ENCODE peak calls at places on chromosomes 11 and 22, in six cellular contexts. One of them, this sample, is unnamed.
A peak's percentile ranks its signal among the peaks of the same experiment; 100 is the strongest.

GRCh38 chr11:116101737-116102275 is 597.6 kb upstream of the CADM1 start:
- DNase-seq in WTC11: no peak
- DNase-seq in stimulated activated CD8-positive, alpha-beta memory T cell treated with anti-CD3 and anti-CD28 coated beads, Interleukin-7, amount 100 ng/mL, for 1 hour: no peak
- DNase-seq in T follicular helper cell: no peak
- DNase-seq in GM03348: no peak
- DNase-seq in CD8-positive, alpha-beta T cell: no peak
- DNase-seq in this sample: no peak

GRCh38 chr22:41092847-41093371 is 517 bp downstream of the EP300 start:
- DNase-seq in T follicular helper cell: no peak
- DNase-seq in GM03348: peak; percentile 33
- DNase-seq in WTC11: no peak
- DNase-seq in stimulated activated CD8-positive, alpha-beta memory T cell treated with anti-CD3 and anti-CD28 coated beads, Interleukin-7, amount 100 ng/mL, for 1 hour: no peak
- DNase-seq in CD8-positive, alpha-beta T cell: peak; percentile 5
- DNase-seq in this sample: no peak

GRCh38 chr22:36405671-36406070 is 17.9 kb upstream of the MYH9 start:
- DNase-seq in WTC11: no peak
- DNase-seq in GM03348: peak; percentile 51
- DNase-seq in stimulated activated CD8-positive, alpha-beta memory T cell treated with anti-CD3 and anti-CD28 coated beads, Interleukin-7, amount 100 ng/mL, for 1 hour: peak; percentile 23
- DNase-seq in T follicular helper cell: no peak
- DNase-seq in CD8-positive, alpha-beta T cell: peak; percentile 47
- DNase-seq in this sample: no peak

GRCh38 chr11:71250512-71251158 is 1.7 kb downstream of the SHANK2 start:
- DNase-seq in WTC11: no peak
- DNase-seq in CD8-positive, alpha-beta T cell: no peak
- DNase-seq in stimulated activated CD8-positive, alpha-beta memory T cell treated with anti-CD3 and anti-CD28 coated beads, Interleukin-7, amount 100 ng/mL, for 1 hour: no peak
- DNase-seq in GM03348: no peak
- DNase-seq in T follicular helper cell: no peak
- DNase-seq in this sample: no peak

GRCh38 chr11:200224-201003 is 6.8 kb downstream of the BET1L start:
- DNase-seq in T follicular helper cell: no peak
- DNase-seq in CD8-positive, alpha-beta T cell: no peak
- DNase-seq in WTC11: no peak
- DNase-seq in GM03348: no peak
- DNase-seq in stimulated activated CD8-positive, alpha-beta memory T cell treated with anti-CD3 and anti-CD28 coated beads, Interleukin-7, amount 100 ng/mL, for 1 hour: no peak
- DNase-seq in this sample: no peak

GRCh38 chr11:114065094-114065493 is 5.6 kb downstream of the ZBTB16 start:
- DNase-seq in stimulated activated CD8-positive, alpha-beta memory T cell treated with anti-CD3 and anti-CD28 coated beads, Interleukin-7, amount 100 ng/mL, for 1 hour: no peak
- DNase-seq in T follicular helper cell: no peak
- DNase-seq in CD8-positive, alpha-beta T cell: no peak
- DNase-seq in GM03348: no peak
- DNase-seq in WTC11: no peak
- DNase-seq in this sample: no peak

GRCh38 chr11:97345031-97345430 is 955.2 kb downstream of the JRKL start:
- DNase-seq in GM03348: no peak
- DNase-seq in T follicular helper cell: no peak
- DNase-seq in WTC11: no peak
- DNase-seq in stimulated activated CD8-positive, alpha-beta memory T cell treated with anti-CD3 and anti-CD28 coated beads, Interleukin-7, amount 100 ng/mL, for 1 hour: no peak
- DNase-seq in CD8-positive, alpha-beta T cell: no peak
- DNase-seq in this sample: no peak

GRCh38 chr22:25404556-25404922 is 159.9 kb upstream of the GRK3 start:
- DNase-seq in T follicular helper cell: no peak
- DNase-seq in stimulated activated CD8-positive, alpha-beta memory T cell treated with anti-CD3 and anti-CD28 coated beads, Interleukin-7, amount 100 ng/mL, for 1 hour: no peak
- DNase-seq in CD8-positive, alpha-beta T cell: no peak
- DNase-seq in GM03348: peak; percentile 48
- DNase-seq in WTC11: no peak
- DNase-seq in this sample: no peak

GRCh38 chr11:100719809-100720221 is 32.7 kb downstream of the ARHGAP42 start:
- DNase-seq in WTC11: peak; percentile 32
- DNase-seq in stimulated activated CD8-positive, alpha-beta memory T cell treated with anti-CD3 and anti-CD28 coated beads, Interleukin-7, amount 100 ng/mL, for 1 hour: no peak
- DNase-seq in CD8-positive, alpha-beta T cell: no peak
- DNase-seq in GM03348: peak; percentile 77
- DNase-seq in T follicular helper cell: no peak
- DNase-seq in this sample: no peak

GRCh38 chr22:50206599-50206998 is 5.8 kb downstream of the SELENOO start:
- DNase-seq in CD8-positive, alpha-beta T cell: no peak
- DNase-seq in T follicular helper cell: no peak
- DNase-seq in stimulated activated CD8-positive, alpha-beta memory T cell treated with anti-CD3 and anti-CD28 coated beads, Interleukin-7, amount 100 ng/mL, for 1 hour: no peak
- DNase-seq in GM03348: peak; percentile 67
- DNase-seq in WTC11: peak; percentile 78
- DNase-seq in this sample: no peak

GRCh38 chr11:12538889-12539421 is 135.3 kb upstream of the TEAD1 start:
- DNase-seq in stimulated activated CD8-positive, alpha-beta memory T cell treated with anti-CD3 and anti-CD28 coated beads, Interleukin-7, amount 100 ng/mL, for 1 hour: no peak
- DNase-seq in CD8-positive, alpha-beta T cell: no peak
- DNase-seq in GM03348: no peak
- DNase-seq in T follicular helper cell: no peak
- DNase-seq in WTC11: no peak
- DNase-seq in this sample: no peak

GRCh38 chr11:8867856-8868705 is 42.9 kb upstream of the AKIP1 start:
- DNase-seq in stimulated activated CD8-positive, alpha-beta memory T cell treated with anti-CD3 and anti-CD28 coated beads, Interleukin-7, amount 100 ng/mL, for 1 hour: no peak
- DNase-seq in GM03348: peak; percentile 60
- DNase-seq in CD8-positive, alpha-beta T cell: no peak
- DNase-seq in T follicular helper cell: no peak
- DNase-seq in WTC11: no peak
- DNase-seq in this sample: no peak

GRCh38 chr11:35260342-35260985 is 121.5 kb downstream of the CD44 start:
- DNase-seq in CD8-positive, alpha-beta T cell: no peak
- DNase-seq in GM03348: peak; percentile 62
- DNase-seq in stimulated activated CD8-positive, alpha-beta memory T cell treated with anti-CD3 and anti-CD28 coated beads, Interleukin-7, amount 100 ng/mL, for 1 hour: no peak
- DNase-seq in T follicular helper cell: no peak
- DNase-seq in WTC11: no peak
- DNase-seq in this sample: no peak

GRCh38 chr11:108223449-108224149 is 732 bp downstream of the ATM start:
- DNase-seq in CD8-positive, alpha-beta T cell: peak; percentile 16
- DNase-seq in T follicular helper cell: no peak
- DNase-seq in WTC11: no peak
- DNase-seq in stimulated activated CD8-positive, alpha-beta memory T cell treated with anti-CD3 and anti-CD28 coated beads, Interleukin-7, amount 100 ng/mL, for 1 hour: no peak
- DNase-seq in GM03348: no peak
- DNase-seq in this sample: no peak

This sample was measured in esophagus squamous epithelium.